ENCODE peak calls at places on chromosomes 1 and 21, in four cellular contexts. Y is effector memory CD4-positive, alpha-beta T cell; W is cardiac muscle cell; Q is heart right ventricle. H is an unnamed sample.

GRCh38 chr21:31537872-31538576 is 121.5 kb upstream of the SOD1 start:
- DNase-seq in Y (no peak), W (no peak), Q (no peak), H (no peak)

GRCh38 chr1:241715956-241716355 is 63.9 kb downstream of the WDR64 start:
- DNase-seq in Y (no peak), W (no peak), Q (no peak), H (no peak)

GRCh38 chr1:201283836-201284553 is 689 bp downstream of the PKP1 start:
- DNase-seq in Y (no peak), W (no peak), Q (no peak), H (no peak)

GRCh38 chr1:102174259-102174863 is 177.6 kb upstream of the OLFM3 start:
- DNase-seq in Y (no peak), W (no peak), Q (no peak), H (no peak)

GRCh38 chr1:62528015-62528414 is 69.3 kb upstream of the ANGPTL3 start:
- DNase-seq in Y (no peak), W (peak; percentile 55), Q (peak; percentile 32), H (no peak)

GRCh38 chr21:45076245-45076661 is 1.9 kb downstream of the ADARB1 start:
- DNase-seq in Y (no peak), W (no peak), Q (no peak), H (no peak)

GRCh38 chr1:241598234-241598633 is 41.9 kb downstream of the CHML start:
- DNase-seq in Y (no peak), W (no peak), Q (no peak), H (no peak)

GRCh38 chr1:179121159-179121938 is 39.5 kb downstream of the TOR3A start:
- DNase-seq in Y (no peak), W (peak; percentile 70), Q (no peak), H (peak; percentile 15)

GRCh38 chr1:172393354-172393753 is 27.1 kb upstream of the C1orf105 start:
- DNase-seq in Y (no peak), W (no peak), Q (no peak), H (no peak)

GRCh38 chr21:42703173-42703908 is 49.9 kb downstream of the PDE9A start:
- DNase-seq in Y (no peak), W (no peak), Q (no peak), H (no peak)

GRCh38 chr1:162373541-162374375 is 2.9 kb downstream of the SPATA46 start:
- DNase-seq in Y (no peak), W (peak; percentile 45), Q (no peak), H (no peak)

GRCh38 chr1:23210963-23211362 is 6.3 kb downstream of the HTR1D start:
- DNase-seq in Y (no peak), W (no peak), Q (no peak), H (no peak)

GRCh38 chr1:223358826-223359225 is 5.2 kb downstream of the SUSD4 start:
- DNase-seq in Y (no peak), W (no peak), Q (no peak), H (no peak)

GRCh38 chr1:77876884-77877283 is 11.5 kb upstream of the NEXN start:
- DNase-seq in Y (no peak), W (peak; percentile 46), Q (no peak), H (no peak)